ENCODE peak calls at places on chromosomes 3 and 15, in nine cellular contexts. K is dorsolateral prefrontal cortex; I is KG1; Z is activated CD4-positive, alpha-beta T cell treated with anti-CD3 and anti-CD28 coated beads for 4 hours; V is GM23338; N is CD8-positive, alpha-beta T cell; U is naive thymus-derived CD8-positive, alpha-beta T cell; D is neuronal stem cell; O is GM06990. C is an unnamed sample.

GRCh38 chr15:72961326-72961725 is 90.9 kb upstream of the NEO1 start:
- DNase-seq in K (no peak), I (no peak), Z (no peak), V (no peak), N (no peak), U (no peak), D (no peak), O (no peak), C (no peak)

GRCh38 chr3:134598813-134599563 is 51.8 kb downstream of the KY start:
- DNase-seq in K (no peak), I (no peak), Z (no peak), V (no peak), N (no peak), U (no peak), D (no peak), O (no peak), C (no peak)

GRCh38 chr3:37935290-37935668 is 55.3 kb upstream of the VILL start:
- DNase-seq in K (no peak), I (no peak), Z (no peak), V (no peak), N (no peak), U (no peak), D (no peak), O (no peak), C (no peak)

GRCh38 chr15:75758071-75758872 is 45.6 kb upstream of the CSPG4 start:
- DNase-seq in K (peak; percentile 91), I (peak; percentile 69), Z (peak; percentile 47), V (peak; percentile 97), N (peak; percentile 44), U (peak; percentile 40), D (peak; percentile 83), O (peak; percentile 84), C (peak; percentile 76)

GRCh38 chr3:29065211-29065785 is 215.6 kb upstream of the RBMS3 start:
- DNase-seq in K (peak; percentile 80), I (no peak), Z (no peak), V (peak; percentile 83), N (no peak), U (no peak), D (peak; percentile 72), O (no peak), C (no peak)

GRCh38 chr3:105837947-105838346 is 30.9 kb downstream of the CBLB start:
- DNase-seq in K (no peak), I (no peak), Z (no peak), V (no peak), N (no peak), U (no peak), D (no peak), O (no peak), C (no peak)

GRCh38 chr3:65627102-65627501 is 411.6 kb downstream of the MAGI1 start:
- DNase-seq in K (no peak), I (no peak), Z (no peak), V (no peak), N (no peak), U (no peak), D (no peak), O (no peak), C (no peak)

GRCh38 chr15:96119734-96120133 is 210.8 kb upstream of the NR2F2 start:
- DNase-seq in K (no peak), I (no peak), Z (no peak), V (peak; percentile 4), N (no peak), U (no peak), D (no peak), O (no peak), C (no peak)

GRCh38 chr3:168047190-168047795 is 48.4 kb downstream of the GOLIM4 start:
- DNase-seq in K (no peak), I (peak; percentile 65), Z (no peak), V (peak; percentile 84), N (no peak), U (no peak), D (peak; percentile 46), O (peak; percentile 26), C (peak; percentile 58)

GRCh38 chr3:45948409-45948808 is 5.1 kb downstream of the CXCR6 start:
- DNase-seq in K (no peak), I (no peak), Z (no peak), V (no peak), N (no peak), U (no peak), D (no peak), O (no peak), C (no peak)

GRCh38 chr15:80870893-80871292 is 91.7 kb downstream of the CEMIP start:
- DNase-seq in K (no peak), I (no peak), Z (no peak), V (no peak), N (no peak), U (no peak), D (no peak), O (no peak), C (no peak)

GRCh38 chr3:32616267-32616962 is 45.8 kb upstream of the DYNC1LI1 start:
- DNase-seq in K (no peak), I (no peak), Z (no peak), V (no peak), N (no peak), U (no peak), D (no peak), O (no peak), C (no peak)

GRCh38 chr3:160707187-160707789 is 30.3 kb downstream of the ARL14 start:
- DNase-seq in K (no peak), I (no peak), Z (peak; percentile 8), V (peak; percentile 68), N (no peak), U (no peak), D (peak; percentile 43), O (no peak), C (no peak)

GRCh38 chr3:156176629-156177210 is 56.3 kb downstream of the KCNAB1 start:
- DNase-seq in K (no peak), I (no peak), Z (no peak), V (no peak), N (no peak), U (no peak), D (no peak), O (no peak), C (no peak)

GRCh38 chr3:24496529-24497482 is 2.2 kb upstream of the THRB start:
- DNase-seq in K (peak; percentile 69), I (no peak), Z (no peak), V (peak; percentile 89), N (no peak), U (no peak), D (peak; percentile 35), O (no peak), C (no peak)

GRCh38 chr3:46558184-46559029 is 7.7 kb downstream of the LRRC2 start:
- DNase-seq in K (peak; percentile 46), I (peak; percentile 78), Z (peak; percentile 72), V (peak; percentile 70), N (peak; percentile 63), U (peak; percentile 45), D (no peak), O (peak; percentile 33), C (peak; percentile 82)

C was measured in B cell.